ENCODE peak calls at places on chromosome 9, in ten cellular contexts. I, B, K, M, Z, W, C, Y, S and U are unnamed samples. For H3K9me3, the result is how much of the 10 kb centered on the place peaks cover.

GRCh38 chr9:95506438-95506691 is 10.4 kb downstream of the PTCH1 start:
- DNase-seq in Y (no peak), Z (no peak), M (peak), I (peak), B (peak), C (no peak), S (no peak), W (no peak), K (no peak), U (peak)

GRCh38 chr9:98108540-98109031 is 10.4 kb downstream of the TRIM14 start:
- DNase-seq in W (peak), Y (no peak), S (no peak), B (peak), I (no peak), C (peak), M (no peak), Z (no peak), K (no peak), U (peak)

GRCh38 chr9:30732060-30732459 is 1652.4 kb upstream of the ACO1 start:
- DNase-seq in B (no peak), Y (peak), W (peak), M (no peak), S (peak), Z (no peak), I (no peak), K (no peak), C (no peak), U (no peak)

GRCh38 chr9:72361227-72361626 is 3.8 kb downstream of the ZFAND5 start:
- DNase-seq in Y (no peak), Z (no peak), S (no peak), W (no peak), C (no peak), K (no peak), I (no peak), M (no peak), B (no peak), U (no peak)

GRCh38 chr9:87714819-87715218 is 11.1 kb upstream of the CTSL start:
- DNase-seq in W (peak), C (no peak), K (peak), Z (no peak), M (no peak), S (no peak), Y (no peak), I (peak), B (no peak), U (no peak)

GRCh38 chr9:87382902-87383301 is 114.8 kb upstream of the DAPK1 start:
- DNase-seq in Y (no peak), C (no peak), I (peak), K (no peak), S (no peak), W (no peak), Z (no peak), M (no peak), B (no peak), U (peak)

GRCh38 chr9:14910178-14910805 is at the start of gene FREM1:
- DNase-seq in Y (peak), M (peak), K (peak), S (peak), Z (no peak), B (no peak), W (no peak), C (no peak), I (peak), U (peak)

GRCh38 chr9:130857864-130858730 is 23.0 kb downstream of the ABL1 start:
- DNase-seq in S (no peak), Y (no peak), I (no peak), Z (no peak), W (no peak), K (peak), B (no peak), M (no peak), C (no peak), U (peak)

GRCh38 chr9:1870915-1871314 is 144.2 kb upstream of the SMARCA2 start:
- DNase-seq in W (no peak), Y (no peak), K (no peak), Z (no peak), C (no peak), B (no peak), M (no peak), S (no peak), I (no peak), U (no peak)

GRCh38 chr9:94085062-94085639 is 887 bp downstream of the PTPDC1 start:
- DNase-seq in M (no peak), W (no peak), Y (no peak), Z (no peak), I (peak), B (no peak), S (peak), K (no peak), C (no peak), U (no peak)

GRCh38 chr9:126106404-126106803 is 220.2 kb upstream of the MVB12B start:
- DNase-seq in C (no peak), K (no peak), Y (no peak), W (no peak), S (no peak), Z (no peak), M (no peak), B (no peak), I (no peak), U (no peak)

GRCh38 chr9:76223749-76224340 is 170.4 kb downstream of the RFK start:
- DNase-seq in S (no peak), K (no peak), B (no peak), I (no peak), C (no peak), M (no peak), Z (no peak), W (no peak), Y (no peak), U (no peak)

GRCh38 chr9:16825971-16826370 is 44.5 kb downstream of the BNC2 start:
- DNase-seq in C (no peak), S (no peak), Z (no peak), M (no peak), K (no peak), W (no peak), I (no peak), Y (peak), B (no peak), U (no peak)

GRCh38 chr9:106897223-106897622 is 34.3 kb downstream of the ZNF462 start:
- DNase-seq in M (no peak), I (no peak), S (no peak), Y (no peak), C (no peak), B (no peak), W (no peak), K (no peak), Z (no peak), U (no peak)

GRCh38 chr9:130860458-130861316 is 25.6 kb downstream of the ABL1 start:
- DNase-seq in I (peak), C (no peak), M (peak), Z (no peak), K (peak), B (no peak), W (no peak), S (no peak), Y (peak), U (peak)

GRCh38 chr9:13213337-13213736 is 66.2 kb downstream of the MPDZ start:
- DNase-seq in W (no peak), K (no peak), C (no peak), S (no peak), B (no peak), M (no peak), I (no peak), Z (no peak), Y (no peak), U (no peak)

GRCh38 chr9:117250610-117251215 is 164.1 kb downstream of the ASTN2 start:
- DNase-seq in C (no peak), Y (no peak), M (no peak), I (no peak), Z (no peak), K (no peak), B (no peak), S (no peak), W (no peak), U (no peak)

GRCh38 chr9:11269036-11269435 is 656.2 kb upstream of the PTPRD start:
- DNase-seq in Z (no peak), S (no peak), C (no peak), W (no peak), I (no peak), M (no peak), B (no peak), K (no peak), Y (peak), U (no peak)
- H3K9me3 ChIP-seq in Z (under half), S (under half), C (under half), W (under half), I (under half), M (half or more), B (under half), K (under half), Y (under half), U (under half)

GRCh38 chr9:138099803-138100598 is 222.4 kb downstream of the CACNA1B start:
- DNase-seq in B (no peak), W (no peak), K (no peak), Y (no peak), C (peak), Z (no peak), S (no peak), M (no peak), I (peak), U (peak)

GRCh38 chr9:138096192-138096845 is 218.7 kb downstream of the CACNA1B start:
- DNase-seq in K (no peak), C (peak), W (no peak), Z (no peak), B (no peak), I (peak), S (peak), M (no peak), Y (no peak), U (no peak)

GRCh38 chr9:138097501-138097991 is 220.0 kb downstream of the CACNA1B start:
- DNase-seq in C (peak), Z (no peak), S (peak), B (no peak), Y (no peak), I (peak), W (no peak), K (no peak), M (no peak), U (peak)

GRCh38 chr9:138098908-138099791 is 221.6 kb downstream of the CACNA1B start:
- DNase-seq in Z (no peak), B (no peak), K (no peak), M (no peak), Y (no peak), C (peak), I (peak), W (no peak), S (peak), U (no peak)

GRCh38 chr9:138098116-138098907 is 220.7 kb downstream of the CACNA1B start:
- DNase-seq in C (peak), B (no peak), S (peak), W (no peak), Y (no peak), I (peak), M (no peak), Z (no peak), K (no peak), U (no peak)
- H3K9me3 ChIP-seq in C (under half), B (under half), S (under half), W (under half), Y (under half), I (under half), M (under half), Z (under half), K (under half), U (under half)

GRCh38 chr9:61674882-61675281 is 485.0 kb downstream of the SPATA31A7 start:
- DNase-seq in B (no peak), W (no peak), S (no peak), Y (no peak), I (no peak), C (no peak), M (no peak), K (no peak), Z (no peak), U (no peak)
- H3K9me3 ChIP-seq in B (under half), W (under half), S (half or more), Y (under half), I (under half), C (under half), M (under half), K (under half), Z (under half), U (under half)

GRCh38 chr9:79604921-79605562 is 33.3 kb downstream of the TLE4 start:
- DNase-seq in I (no peak), M (no peak), C (no peak), K (no peak), Z (no peak), B (no peak), W (no peak), Y (no peak), S (no peak), U (no peak)
- H3K9me3 ChIP-seq in I (under half), M (under half), C (under half), K (under half), Z (under half), B (under half), W (under half), Y (under half), S (under half), U (under half)

DNA sequence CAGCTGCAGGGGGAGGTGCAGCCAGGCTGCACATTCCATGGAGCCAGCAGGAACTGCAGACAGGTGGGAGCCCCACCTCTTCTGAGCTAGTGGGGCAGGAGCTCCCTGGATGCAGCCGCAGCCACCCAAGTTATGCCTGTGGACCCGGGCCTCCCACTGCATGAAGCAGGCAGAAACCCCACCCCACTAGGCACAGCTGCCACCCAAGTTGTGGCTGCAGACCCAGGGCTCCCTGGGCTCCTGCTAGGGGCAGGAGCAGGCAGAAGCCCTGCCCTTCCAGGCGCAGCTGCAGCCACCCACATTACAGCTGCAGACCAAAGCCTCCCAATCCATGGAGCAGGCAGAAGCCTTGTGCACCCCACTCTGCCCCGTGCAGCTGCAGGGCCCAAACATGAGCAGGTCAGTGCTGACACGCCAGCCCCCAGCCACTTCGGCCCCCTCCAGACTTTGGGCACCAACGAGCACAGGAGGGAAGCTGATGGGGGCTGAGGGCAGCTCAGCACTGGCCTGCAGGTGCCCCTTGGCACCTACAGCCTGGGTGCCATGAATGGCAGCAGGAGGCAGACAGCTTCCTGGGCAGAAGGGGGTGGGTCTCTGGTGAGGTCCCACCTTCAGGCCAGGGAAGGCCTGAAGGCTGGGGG is 106.9 kb downstream of the C9orf50 start:
- DNase-seq in Y (no peak), M (no peak), Z (no peak), C (no peak), I (no peak), B (no peak), S (no peak), K (no peak), W (no peak), U (peak)
- H3K9me3 ChIP-seq in Y (under half), M (under half), Z (under half), C (under half), I (under half), B (under half), S (under half), K (under half), W (half or more), U (under half)